ENCODE peak calls at places on chromosomes 4 and X, in six cellular contexts. C, B, A, N, Q and M are unnamed samples.

GRCh38 chr4:101065935-101066485 is 281.3 kb downstream of the PPP3CA start:
- DNase-seq in C (no peak), B (no peak), A (no peak), N (no peak), Q (no peak), M (no peak)

GRCh38 chr4:79757580-79757979 is 315.4 kb downstream of the ANTXR2 start:
- DNase-seq in C (no peak), B (no peak), A (no peak), N (no peak), Q (no peak), M (no peak)

GRCh38 chr4:94253036-94253435 is 45.4 kb downstream of the SMARCAD1 start:
- DNase-seq in C (no peak), B (no peak), A (no peak), N (no peak), Q (no peak), M (no peak)

GRCh38 chr4:136927172-136927571 is 605.1 kb downstream of the PCDH18 start:
- DNase-seq in C (no peak), B (no peak), A (no peak), N (peak), Q (no peak), M (no peak)

GRCh38 chrX:138847930-138848329 is 136.4 kb upstream of the FGF13 start:
- DNase-seq in C (no peak), B (no peak), A (no peak), N (no peak), Q (no peak), M (no peak)

GRCh38 chrX:46607916-46608315 is 34.4 kb downstream of the CHST7 start:
- DNase-seq in C (no peak), B (no peak), A (no peak), N (no peak), Q (no peak), M (no peak)

GRCh38 chrX:129235903-129236302 is 287.4 kb downstream of the SMARCA1 start:
- DNase-seq in C (no peak), B (no peak), A (no peak), N (no peak), Q (no peak), M (no peak)

GRCh38 chr4:53617101-53617680 is 25.9 kb upstream of the LNX1 start:
- DNase-seq in C (no peak), B (no peak), A (no peak), N (no peak), Q (no peak), M (no peak)

GRCh38 chr4:26406346-26406975 is 83.8 kb downstream of the CCKAR start:
- DNase-seq in C (no peak), B (no peak), A (no peak), N (no peak), Q (no peak), M (no peak)

GRCh38 chr4:40630335-40631021 is 814 bp upstream of the RBM47 start:
- DNase-seq in C (no peak), B (no peak), A (no peak), N (no peak), Q (peak), M (peak)

GRCh38 chr4:157978680-157979361 is 194.0 kb downstream of the GASK1B start:
- DNase-seq in C (peak), B (no peak), A (no peak), N (peak), Q (peak), M (peak)

GRCh38 chrX:128769511-128769910 is 717.3 kb upstream of the ACTRT1 start:
- DNase-seq in C (no peak), B (no peak), A (no peak), N (no peak), Q (no peak), M (no peak)

GRCh38 chrX:119375561-119375960 is 23.6 kb upstream of the SLC25A43 start:
- DNase-seq in C (no peak), B (no peak), A (no peak), N (no peak), Q (no peak), M (no peak)

GRCh38 chrX:101160001-101160400 is 59.6 kb upstream of the DRP2 start:
- DNase-seq in C (no peak), B (no peak), A (no peak), N (no peak), Q (no peak), M (no peak)

GRCh38 chr4:110236324-110236723 is 37.9 kb upstream of the ELOVL6 start:
- DNase-seq in C (no peak), B (no peak), A (no peak), N (no peak), Q (no peak), M (no peak)

GRCh38 chr4:33031328-33031727 is 2311.2 kb downstream of the PCDH7 start:
- DNase-seq in C (no peak), B (no peak), A (no peak), N (no peak), Q (no peak), M (no peak)